ENCODE peak calls at places on chromosomes 3 and 15, in nine cellular contexts. D is BJ, X is heart right ventricle, Z is MM.1S, I is Calu3, M is nephron progenitor cell, O is GM13976, H is RWPE1, U is fibroblast of mammary gland. P is an unnamed sample.

GRCh38 chr15:73318463-73319351 is 50.1 kb downstream of the HCN4 start:
- DNase-seq in D (no peak), X (no peak), Z (no peak), I (no peak), M (peak; percentile 70), O (peak; percentile 86), H (no peak), U (peak; percentile 4), P (peak; percentile 67)

GRCh38 chr3:36095238-36095637 is 285.1 kb upstream of the STAC start:
- DNase-seq in D (no peak), X (no peak), Z (no peak), I (no peak), M (no peak), O (no peak), H (no peak), U (no peak), P (no peak)

GRCh38 chr3:186589856-186590579 is 19.5 kb downstream of the DNAJB11 start:
- DNase-seq in D (no peak), X (no peak), Z (no peak), I (peak; percentile 85), M (no peak), O (no peak), H (peak; percentile 86), U (peak; percentile 34), P (no peak)

GRCh38 chr15:29913528-29914135 is 91.4 kb upstream of the TJP1 start:
- DNase-seq in D (peak; percentile 34), X (no peak), Z (no peak), I (no peak), M (no peak), O (no peak), H (no peak), U (peak; percentile 61), P (no peak)

GRCh38 chr3:102233881-102234280 is 200.9 kb upstream of the ZPLD1 start:
- DNase-seq in D (no peak), X (no peak), Z (no peak), I (no peak), M (peak; percentile 23), O (no peak), H (no peak), U (no peak), P (no peak)

GRCh38 chr3:28286595-28286994 is 45.2 kb downstream of the CMC1 start:
- DNase-seq in D (no peak), X (no peak), Z (peak; percentile 41), I (no peak), M (no peak), O (peak; percentile 28), H (peak; percentile 22), U (peak; percentile 62), P (no peak)

GRCh38 chr3:112053229-112053628 is 18.7 kb downstream of the TMPRSS7 start:
- DNase-seq in D (no peak), X (no peak), Z (no peak), I (no peak), M (no peak), O (no peak), H (no peak), U (no peak), P (no peak)

GRCh38 chr15:35209838-35210237 is 124.7 kb upstream of the NANOGP8 start:
- DNase-seq in D (no peak), X (no peak), Z (no peak), I (peak; percentile 1), M (no peak), O (no peak), H (no peak), U (no peak), P (no peak)

GRCh38 chr15:25960273-25960672 is 97.1 kb upstream of the ATP10A start:
- DNase-seq in D (no peak), X (no peak), Z (no peak), I (no peak), M (no peak), O (no peak), H (no peak), U (no peak), P (no peak)

GRCh38 chr3:4271834-4272233 is 31.3 kb upstream of the SETMAR start:
- DNase-seq in D (no peak), X (no peak), Z (peak; percentile 39), I (peak; percentile 6), M (peak; percentile 13), O (peak; percentile 35), H (peak; percentile 8), U (peak; percentile 48), P (no peak)

GRCh38 chr3:19457449-19457848 is 309.1 kb downstream of the KCNH8 start:
- DNase-seq in D (no peak), X (no peak), Z (no peak), I (no peak), M (no peak), O (no peak), H (peak; percentile 2), U (no peak), P (no peak)

GRCh38 chr3:12158387-12159226 is at the start of gene TIMP4:
- DNase-seq in D (no peak), X (peak; percentile 34), Z (no peak), I (peak; percentile 28), M (peak; percentile 56), O (no peak), H (peak; percentile 34), U (peak; percentile 75), P (no peak)

GRCh38 chr3:133169669-133170068 is 131.5 kb downstream of the TMEM108 start:
- DNase-seq in D (no peak), X (no peak), Z (no peak), I (no peak), M (no peak), O (no peak), H (no peak), U (no peak), P (no peak)

GRCh38 chr3:157837341-157837740 is 268.9 kb downstream of the SHOX2 start:
- DNase-seq in D (no peak), X (no peak), Z (no peak), I (no peak), M (no peak), O (no peak), H (no peak), U (no peak), P (no peak)

GRCh38 chr3:99066863-99067262 is 165.4 kb upstream of the DCBLD2 start:
- DNase-seq in D (no peak), X (no peak), Z (no peak), I (no peak), M (no peak), O (no peak), H (no peak), U (no peak), P (no peak)

GRCh38 chr3:17730318-17730967 is 12.0 kb downstream of the TBC1D5 start:
- DNase-seq in D (no peak), X (no peak), Z (no peak), I (peak; percentile 39), M (no peak), O (no peak), H (no peak), U (peak; percentile 48), P (no peak)

GRCh38 chr15:68721886-68722285 is 98.8 kb downstream of the ANP32A start:
- DNase-seq in D (no peak), X (no peak), Z (no peak), I (no peak), M (no peak), O (no peak), H (no peak), U (no peak), P (no peak)

GRCh38 chr3:51282931-51283330 is 102.2 kb upstream of the MANF start:
- DNase-seq in D (peak; percentile 26), X (no peak), Z (no peak), I (no peak), M (no peak), O (no peak), H (peak; percentile 15), U (no peak), P (no peak)

GRCh38 chr3:119324899-119325298 is 30.7 kb downstream of the ARHGAP31 start:
- DNase-seq in D (no peak), X (no peak), Z (no peak), I (no peak), M (no peak), O (no peak), H (no peak), U (no peak), P (no peak)

GRCh38 chr15:68431037-68431791 is 749 bp downstream of the ITGA11 start:
- DNase-seq in D (no peak), X (peak; percentile 47), Z (no peak), I (no peak), M (peak; percentile 52), O (peak; percentile 15), H (no peak), U (no peak), P (no peak)

GRCh38 chr3:24529210-24529609 is 34.6 kb upstream of the THRB start:
- DNase-seq in D (no peak), X (no peak), Z (no peak), I (no peak), M (no peak), O (no peak), H (no peak), U (no peak), P (no peak)
- TF ChIP-seq CTCF in D (no peak), X (no peak), Z (no peak), I (no peak), M (no peak), O (no peak), H (no peak), U (no peak), P (no peak)

DNA sequence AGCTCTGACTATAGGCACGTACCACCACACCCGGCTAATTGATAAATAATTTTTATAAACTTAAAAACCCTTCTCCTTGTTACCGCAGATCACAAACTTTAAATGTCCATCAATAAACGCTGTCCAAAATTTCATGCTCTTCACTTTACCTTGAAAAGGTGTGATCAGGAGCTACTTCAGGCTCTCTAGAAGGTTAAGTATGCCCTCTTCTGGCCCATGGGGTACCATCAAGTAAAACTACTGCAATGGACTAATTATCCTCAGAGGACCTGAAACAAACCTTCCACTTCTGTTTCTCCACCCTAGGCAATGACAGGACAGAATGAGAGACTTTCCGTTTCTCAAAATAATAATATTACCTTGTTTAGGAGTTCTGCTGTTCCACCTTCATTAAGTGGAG is 9.2 kb downstream of the LZTFL1 start:
- DNase-seq in D (no peak), X (no peak), Z (no peak), I (peak; percentile 50), M (no peak), O (no peak), H (peak; percentile 29), U (peak; percentile 20), P (peak; percentile 18)
- TF ChIP-seq CTCF in D (peak; percentile 33), X (peak; percentile 50), Z (peak; percentile 37), I (peak; percentile 34), M (peak; percentile 7), O (no peak), H (peak; percentile 45), U (peak; percentile 29), P (no peak)

GRCh38 chr3:30408105-30408557 is 198.3 kb upstream of the TGFBR2 start:
- DNase-seq in D (no peak), X (no peak), Z (no peak), I (no peak), M (no peak), O (no peak), H (no peak), U (peak; percentile 57), P (no peak)
- TF ChIP-seq CTCF in D (no peak), X (no peak), Z (no peak), I (no peak), M (no peak), O (no peak), H (no peak), U (no peak), P (no peak)

DNA sequence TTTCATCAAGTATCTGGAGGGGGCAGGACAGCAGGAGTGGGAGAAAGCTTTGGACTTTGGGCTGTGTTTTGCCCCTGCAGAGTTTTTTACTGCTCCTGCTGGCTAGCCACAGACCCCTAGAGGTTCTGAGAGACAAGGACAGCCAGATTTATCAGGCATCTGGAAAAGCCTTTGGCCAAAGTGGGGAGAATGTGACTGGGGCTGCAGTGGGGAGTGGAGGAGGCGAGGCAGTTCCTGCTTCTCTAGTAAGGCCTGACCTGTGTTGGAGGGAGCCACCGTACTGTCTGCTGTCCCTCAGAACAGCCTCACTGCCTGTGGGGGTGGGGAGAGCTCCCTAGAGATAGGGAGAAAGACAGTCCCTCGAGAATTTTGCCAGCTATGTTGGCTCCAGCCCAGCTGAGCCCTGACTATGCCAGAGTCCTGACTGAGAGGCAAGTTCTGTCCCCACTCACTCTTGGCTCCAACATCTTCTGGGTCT is 2.2 kb downstream of the ALPK3 start:
- DNase-seq in D (no peak), X (peak; percentile 72), Z (no peak), I (no peak), M (no peak), O (no peak), H (no peak), U (no peak), P (no peak)
- TF ChIP-seq CTCF in D (no peak), X (no peak), Z (no peak), I (peak; percentile 21), M (no peak), O (no peak), H (no peak), U (no peak), P (no peak)

P was measured in activated CD8-positive, alpha-beta T cell treated with anti-CD3 and anti-CD28 coated beads for 36 hours.